ENCODE peak calls at places on chromosomes 4 and X, in seven cellular contexts. K is A549, C is PC-3, R is colonic mucosa, F is fibroblast of lung, V is upper lobe of left lung, N is cardiac muscle cell. P is an unnamed sample. For H3K9me3 and H3K4me1, the result is how much of the 10 kb centered on the place peaks cover.

GRCh38 chr4:17662694-17663093 is 48.3 kb downstream of the MED28 start:
- DNase-seq in R (no peak), N (peak), V (no peak), K (no peak), F (peak), C (peak), P (no peak)

GRCh38 chr4:53640576-53641459 is 49.5 kb upstream of the LNX1 start:
- DNase-seq in V (peak), F (no peak), K (no peak), N (peak), R (no peak), C (no peak), P (no peak)

GRCh38 chr4:19583827-19584569 is 667.7 kb upstream of the SLIT2 start:
- DNase-seq in R (no peak), V (no peak), C (no peak), F (no peak), N (peak), K (no peak), P (no peak)

GRCh38 chr4:6955261-6955911 is 45.8 kb downstream of the TBC1D14 start:
- DNase-seq in C (peak), R (peak), F (no peak), N (no peak), V (peak), K (no peak), P (no peak)

GRCh38 chrX:12896935-12897334 is 9.5 kb upstream of the TLR8 start:
- DNase-seq in K (no peak), R (no peak), F (no peak), N (no peak), V (no peak), C (no peak), P (no peak)

GRCh38 chr4:38284294-38285045 is 324.3 kb downstream of the PTTG2 start:
- DNase-seq in R (no peak), K (no peak), C (no peak), V (no peak), F (peak), N (peak), P (no peak)

GRCh38 chr4:127249767-127250108 is 383.0 kb upstream of the INTU start:
- DNase-seq in C (peak), F (no peak), K (no peak), R (no peak), V (no peak), N (no peak), P (no peak)

GRCh38 chrX:99371976-99372595 is 1038.0 kb downstream of the PCDH19 start:
- DNase-seq in C (no peak), V (no peak), F (no peak), N (no peak), R (no peak), K (no peak), P (no peak)

GRCh38 chrX:22433292-22434070 is 160.8 kb downstream of the CBLL2 start:
- DNase-seq in V (no peak), F (no peak), C (no peak), R (no peak), N (no peak), K (no peak), P (peak)

GRCh38 chr4:102734591-102735385 is 26.0 kb downstream of the MANBA start:
- DNase-seq in V (no peak), K (no peak), C (peak), F (peak), N (no peak), R (no peak), P (no peak)

GRCh38 chr4:25485104-25485503 is 108.0 kb downstream of the ANAPC4 start:
- DNase-seq in C (no peak), N (no peak), R (no peak), K (no peak), V (no peak), F (no peak), P (no peak)

GRCh38 chr4:157014621-157015591 is 43.3 kb upstream of the PDGFC start:
- DNase-seq in N (peak), V (no peak), F (peak), R (no peak), C (peak), K (no peak), P (no peak)

GRCh38 chr4:181319629-181320028 is 923.6 kb upstream of the TENM3 start:
- DNase-seq in V (no peak), C (no peak), F (no peak), N (no peak), K (no peak), R (no peak), P (no peak)

GRCh38 chrX:101803451-101803850 is 128.4 kb downstream of the ZMAT1 start:
- DNase-seq in R (no peak), N (peak), V (no peak), F (peak), C (peak), K (no peak), P (no peak)

GRCh38 chr4:13483142-13484044 is 747 bp downstream of the RAB28 start:
- DNase-seq in C (peak), F (peak), K (peak), R (peak), V (peak), N (peak), P (peak)

GRCh38 chr4:147916351-147916750 is 184.5 kb downstream of the ARHGAP10 start:
- DNase-seq in N (no peak), K (no peak), V (no peak), R (no peak), F (peak), C (peak), P (no peak)

GRCh38 chr4:153234923-153235322 is 30.7 kb downstream of the TRIM2 start:
- DNase-seq in C (peak), R (no peak), N (peak), V (no peak), F (peak), K (no peak), P (no peak)

GRCh38 chr4:124459922-124460301 is 252.6 kb downstream of the ANKRD50 start:
- DNase-seq in N (peak), K (no peak), V (no peak), C (no peak), R (no peak), F (peak), P (no peak)

DNA sequence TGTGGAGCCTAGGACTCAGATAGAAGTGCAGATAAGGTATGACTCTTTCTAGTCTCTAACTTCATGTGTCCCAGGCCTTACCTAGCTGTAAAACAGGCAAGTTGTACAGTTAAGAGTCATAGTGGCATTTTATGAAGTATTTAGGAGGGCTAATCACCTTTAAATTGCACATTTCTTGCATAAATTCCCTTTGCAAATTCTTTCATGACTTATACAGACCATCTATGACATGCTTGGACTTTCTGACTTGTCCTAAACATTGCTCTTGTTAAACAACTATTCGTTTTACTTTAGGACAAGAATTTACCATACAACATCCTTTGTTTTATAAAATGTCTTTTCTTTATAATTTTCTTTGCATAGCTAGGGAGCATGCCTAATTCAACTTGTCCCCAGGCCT is 7.8 kb upstream of the RRAGB start:
- DNase-seq in V (no peak), F (peak), N (no peak), K (no peak), C (peak), R (no peak), P (no peak)
- H3K9me3 ChIP-seq in V (under half), F (under half), N (under half), K (under half), C (under half), R (under half), P (under half)

GRCh38 chr4:155526452-155527169 is 140.0 kb upstream of the GUCY1A1 start:
- DNase-seq in C (no peak), N (peak), R (no peak), F (peak), V (no peak), K (no peak), P (no peak)
- H3K4me1 ChIP-seq in C (under half), N (under half), R (under half), F (under half), V (under half), K (under half), P (under half)

DNA sequence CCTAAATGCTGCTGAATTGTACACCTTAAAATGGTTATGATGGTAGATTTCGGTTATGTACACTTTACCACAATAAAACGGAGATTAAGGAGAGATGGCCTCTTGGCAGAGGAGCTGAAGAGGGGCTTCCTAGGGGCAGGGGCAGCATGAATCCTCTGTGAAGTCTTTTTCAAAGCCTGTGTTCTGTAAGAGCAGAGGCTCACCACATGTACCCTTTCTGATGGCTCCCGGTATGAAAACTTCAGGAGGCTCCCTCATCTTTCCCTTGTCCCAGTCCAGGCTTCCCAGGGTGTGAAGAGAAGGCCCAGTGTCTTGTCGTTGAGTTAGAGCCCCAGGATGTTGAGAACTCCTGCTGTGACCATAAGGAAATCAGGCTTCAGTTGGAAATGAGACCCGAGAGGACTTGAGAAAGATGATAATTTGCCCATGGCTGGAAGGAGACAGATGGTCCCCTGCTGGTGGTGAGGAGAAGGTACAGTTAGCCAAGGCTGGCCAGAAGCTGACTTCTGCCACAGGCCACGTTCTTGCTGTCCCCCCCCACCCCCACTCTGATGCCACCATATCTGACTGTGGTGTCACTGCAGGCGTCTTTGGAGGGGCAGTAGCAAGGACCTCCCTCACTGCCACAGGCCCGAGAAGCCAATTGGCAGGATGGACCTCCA is 31.8 kb upstream of the MTM1 start:
- DNase-seq in R (no peak), K (peak), N (peak), V (no peak), F (no peak), C (no peak), P (no peak)
- H3K9me3 ChIP-seq in R (under half), K (under half), N (under half), V (under half), F (under half), C (under half), P (under half)

GRCh38 chrX:115582035-115582870 is 21.3 kb downstream of the PLS3 start:
- DNase-seq in N (no peak), R (no peak), F (no peak), C (no peak), K (no peak), V (no peak), P (no peak)

GRCh38 chrX:115582871-115583729 is 22.1 kb downstream of the PLS3 start:
- DNase-seq in N (peak), F (peak), R (no peak), K (no peak), V (peak), C (peak), P (no peak)

GRCh38 chrX:115576676-115577075 is 15.7 kb downstream of the PLS3 start:
- DNase-seq in R (no peak), C (no peak), V (no peak), N (no peak), K (no peak), F (no peak), P (no peak)

GRCh38 chrX:115579327-115579726 is 18.4 kb downstream of the PLS3 start:
- DNase-seq in C (peak), N (no peak), V (no peak), K (no peak), R (no peak), F (no peak), P (no peak)

GRCh38 chrX:115579786-115580294 is 18.9 kb downstream of the PLS3 start:
- DNase-seq in V (no peak), F (no peak), K (no peak), R (no peak), N (no peak), C (no peak), P (no peak)
- H3K4me1 ChIP-seq in V (under half), F (under half), K (half or more), R (under half), N (under half), C (half or more), P (under half)

GRCh38 chr4:87853108-87853507 is 20.3 kb downstream of the MEPE start:
- DNase-seq in F (peak), V (no peak), C (peak), N (peak), R (no peak), K (peak), P (no peak)
- H3K9me3 ChIP-seq in F (under half), V (under half), C (under half), N (under half), R (under half), K (under half), P (under half)

DNA sequence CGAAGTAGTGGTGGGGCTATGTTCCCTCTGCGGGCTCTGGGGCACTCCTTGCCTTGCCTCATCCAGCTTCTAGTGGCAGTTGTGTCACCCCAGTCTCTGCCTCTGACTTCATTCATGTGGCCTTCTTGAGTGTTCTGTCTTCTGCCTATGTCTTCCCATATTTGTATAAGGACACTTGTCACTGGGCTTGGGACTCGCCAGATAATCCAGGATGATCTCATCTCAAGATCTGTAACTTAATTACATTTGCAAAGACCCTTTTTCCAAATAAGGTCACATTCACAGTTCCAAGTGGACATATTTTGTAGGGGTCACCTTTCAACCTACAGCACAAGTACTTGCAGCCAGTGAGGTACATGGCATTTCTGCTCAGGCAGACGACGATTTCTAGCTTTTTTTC is 30.3 kb upstream of the CLDN24 start:
- DNase-seq in N (no peak), C (no peak), F (no peak), V (no peak), K (no peak), R (no peak), P (no peak)
- H3K4me1 ChIP-seq in N (under half), C (under half), F (under half), V (under half), K (under half), R (under half), P (under half)

DNA sequence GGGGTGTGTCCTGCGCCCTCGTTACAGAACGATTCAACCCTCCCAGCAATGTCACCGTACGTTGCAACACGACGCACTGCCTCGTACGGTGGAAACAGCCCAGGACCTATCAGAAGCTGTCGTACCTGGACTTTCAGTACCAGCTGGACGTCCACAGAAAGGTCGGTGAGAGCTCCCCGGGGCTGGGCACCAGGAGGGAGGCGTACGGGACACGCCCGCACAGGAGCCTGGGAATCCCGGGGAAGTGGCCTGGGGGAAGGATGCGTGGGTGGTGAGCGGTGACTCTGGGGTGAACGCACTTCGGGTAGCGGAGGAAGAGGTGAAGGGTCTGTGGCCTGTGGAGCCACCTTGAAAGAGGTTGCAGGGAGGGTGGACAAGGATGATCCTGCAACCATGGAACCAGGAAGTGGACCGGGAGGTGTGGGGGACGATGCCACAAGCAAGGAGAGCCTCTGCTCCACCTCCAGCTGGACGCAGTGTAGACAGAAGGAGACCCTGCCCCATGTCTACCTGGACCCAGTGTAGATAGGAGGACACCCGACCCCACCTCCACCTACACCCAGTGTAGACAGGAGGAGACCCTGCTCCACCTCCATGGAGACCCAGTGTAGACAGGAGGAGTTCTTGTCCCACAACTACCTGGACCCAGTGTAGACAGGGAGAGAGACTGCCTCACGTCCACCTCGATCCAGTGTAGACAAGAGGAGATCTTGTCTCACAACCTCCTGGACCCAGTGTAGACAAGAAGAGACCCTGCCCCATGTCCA is 25.9 kb downstream of the CSF2RA start:
- DNase-seq in C (no peak), F (no peak), N (no peak), K (no peak), V (no peak), R (no peak), P (no peak)
- H3K9me3 ChIP-seq in C (under half), F (under half), N (under half), K (under half), V (under half), R (under half), P (under half)